ENCODE peak calls at places on chromosomes 5 and 9, in ten cellular contexts. S is gastrocnemius medialis; V is GM20000; O is AG04450; D is CD4-positive, alpha-beta T cell; E is cardiac fibroblast; R is coronary artery; C is upper lobe of right lung; W is heart right ventricle; B is lower leg skin. U is an unnamed sample.
A peak's percentile ranks its signal among the peaks of the same experiment; 100 is the strongest.

GRCh38 chr5:169786219-169786618 is 149.1 kb downstream of the DOCK2 start:
- DNase-seq in S (no peak), V (no peak), O (no peak), D (no peak), E (no peak), R (no peak), C (no peak), W (no peak), B (no peak), U (no peak)

GRCh38 chr5:312845-313244 is 8.7 kb upstream of the AHRR start:
- DNase-seq in S (no peak), V (no peak), O (no peak), D (no peak), E (no peak), R (no peak), C (no peak), W (no peak), B (peak; percentile 84), U (no peak)

GRCh38 chr9:100074093-100074492 is 24.7 kb downstream of the ERP44 start:
- DNase-seq in S (no peak), V (no peak), O (no peak), D (no peak), E (peak; percentile 50), R (no peak), C (no peak), W (no peak), B (no peak), U (no peak)

GRCh38 chr9:272251-273213 is 57.9 kb downstream of the DOCK8 start:
- DNase-seq in S (no peak), V (peak; percentile 78), O (no peak), D (peak; percentile 68), E (no peak), R (no peak), C (no peak), W (no peak), B (no peak), U (peak; percentile 94)

GRCh38 chr9:126329476-126330275 is 3.0 kb downstream of the MVB12B start:
- DNase-seq in S (peak; percentile 91), V (no peak), O (no peak), D (no peak), E (no peak), R (peak; percentile 57), C (no peak), W (no peak), B (peak; percentile 71), U (no peak)

GRCh38 chr5:177554474-177555111 is at the start of gene FAM193B:
- DNase-seq in S (peak; percentile 85), V (peak; percentile 100), O (peak; percentile 72), D (peak; percentile 95), E (peak; percentile 92), R (peak; percentile 97), C (peak; percentile 97), W (peak; percentile 93), B (peak; percentile 99), U (peak; percentile 70)

GRCh38 chr9:85421641-85422040 is 320.1 kb downstream of the AGTPBP1 start:
- DNase-seq in S (no peak), V (no peak), O (no peak), D (no peak), E (no peak), R (no peak), C (no peak), W (no peak), B (no peak), U (no peak)

GRCh38 chr9:105063665-105064247 is 135.8 kb upstream of the ABCA1 start:
- DNase-seq in S (no peak), V (no peak), O (no peak), D (no peak), E (peak; percentile 81), R (no peak), C (no peak), W (peak; percentile 11), B (peak; percentile 86), U (no peak)

GRCh38 chr5:176714067-176714466 is 66.8 kb downstream of the TSPAN17 start:
- DNase-seq in S (no peak), V (no peak), O (no peak), D (no peak), E (no peak), R (no peak), C (no peak), W (no peak), B (no peak), U (no peak)

GRCh38 chr5:2750026-2750757 is 1.3 kb downstream of the IRX2 start:
- DNase-seq in S (no peak), V (no peak), O (no peak), D (no peak), E (no peak), R (peak; percentile 14), C (peak; percentile 76), W (no peak), B (no peak), U (no peak)

GRCh38 chr9:31355159-31355882 is 1029.1 kb upstream of the ACO1 start:
- DNase-seq in S (no peak), V (no peak), O (no peak), D (no peak), E (no peak), R (no peak), C (no peak), W (no peak), B (no peak), U (no peak)
- TF ChIP-seq CTCF in S (no peak), V (no peak), O (no peak), D (no peak), E (no peak), R (no peak), C (no peak), W (no peak), B (no peak), U (no peak)

DNA sequence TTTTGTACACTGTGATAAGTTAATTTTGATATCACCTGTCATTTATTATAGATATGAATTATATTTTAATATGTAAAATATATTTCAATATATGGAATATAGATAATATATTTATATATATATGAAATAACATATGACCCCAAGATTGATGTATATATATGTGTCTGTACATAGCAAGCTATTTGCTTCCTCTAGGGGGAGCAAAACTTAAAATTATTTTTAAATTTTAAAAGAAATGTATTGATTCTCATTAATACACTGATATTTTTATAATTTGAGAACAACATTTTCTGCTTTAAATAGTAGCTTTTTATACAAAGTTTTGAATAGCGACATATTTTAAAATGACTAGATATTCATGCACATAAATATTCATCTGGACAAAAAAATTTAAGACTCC is 272.0 kb downstream of the DMRTA1 start:
- DNase-seq in S (no peak), V (no peak), O (no peak), D (no peak), E (no peak), R (no peak), C (no peak), W (no peak), B (no peak), U (no peak)
- TF ChIP-seq CTCF in S (no peak), V (no peak), O (peak; percentile 32), D (no peak), E (no peak), R (no peak), C (no peak), W (no peak), B (no peak), U (no peak)

GRCh38 chr5:42005561-42006153 is 80.6 kb downstream of the FBXO4 start:
- DNase-seq in S (no peak), V (peak; percentile 12), O (no peak), D (no peak), E (peak; percentile 43), R (no peak), C (no peak), W (no peak), B (no peak), U (no peak)

GRCh38 chr5:42001673-42002072 is 76.6 kb downstream of the FBXO4 start:
- DNase-seq in S (no peak), V (no peak), O (no peak), D (no peak), E (no peak), R (no peak), C (no peak), W (no peak), B (no peak), U (no peak)
- TF ChIP-seq CTCF in S (no peak), V (no peak), O (no peak), D (no peak), E (no peak), R (no peak), C (no peak), W (no peak), B (no peak), U (no peak)

DNA sequence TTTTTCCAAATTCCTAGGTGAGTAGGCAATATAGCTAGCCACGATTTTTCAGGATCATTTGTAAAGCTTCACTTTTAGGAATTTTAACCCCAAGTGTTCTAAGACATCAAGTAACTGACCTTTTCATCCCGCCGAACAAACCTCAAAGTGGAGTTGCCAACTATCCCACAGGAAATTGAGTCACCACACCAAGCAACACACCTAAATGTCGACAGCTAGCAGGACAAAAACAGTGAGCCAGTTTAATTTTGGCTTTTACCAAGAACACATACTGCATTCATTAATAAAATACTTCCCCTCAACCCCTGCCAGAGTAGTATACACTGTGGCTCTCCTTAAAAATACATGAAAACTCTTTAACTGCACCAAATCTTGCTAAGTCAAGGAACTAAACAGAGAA is 459.3 kb downstream of the RAB3C start:
- DNase-seq in S (no peak), V (no peak), O (no peak), D (no peak), E (peak; percentile 63), R (no peak), C (no peak), W (no peak), B (no peak), U (no peak)
- TF ChIP-seq CTCF in S (no peak), V (no peak), O (no peak), D (no peak), E (no peak), R (no peak), C (no peak), W (no peak), B (no peak), U (no peak)

U was measured in GM12864.